ENCODE peak calls at places on chromosomes 2 and 18, in nine cellular contexts. O is gastrocnemius medialis, M is stomach, Z is A549, H is K562, V is heart left ventricle, Y is tibial nerve, T is ovary, X is Peyer's patch. L is an unnamed sample.

GRCh38 chr2:201733544-201733943 is 35.1 kb upstream of the MPP4 start:
- DNase-seq in O (no peak), M (no peak), Z (no peak), H (no peak), V (no peak), Y (no peak), T (no peak), X (no peak), L (no peak)

GRCh38 chr2:239704737-239705136 is 303.9 kb upstream of the HDAC4 start:
- DNase-seq in O (no peak), M (no peak), Z (no peak), H (no peak), V (no peak), Y (no peak), T (no peak), X (no peak), L (no peak)

GRCh38 chr2:203636896-203637818 is 69.3 kb upstream of the CD28 start:
- DNase-seq in O (peak; percentile 58), M (no peak), Z (no peak), H (no peak), V (no peak), Y (no peak), T (no peak), X (no peak), L (no peak)

GRCh38 chr2:202311823-202312388 is 46.3 kb downstream of the NOP58 start:
- DNase-seq in O (no peak), M (no peak), Z (no peak), H (no peak), V (no peak), Y (no peak), T (no peak), X (no peak), L (no peak)

GRCh38 chr18:2368102-2368501 is 203.2 kb downstream of the METTL4 start:
- DNase-seq in O (no peak), M (no peak), Z (no peak), H (no peak), V (no peak), Y (no peak), T (no peak), X (no peak), L (no peak)

GRCh38 chr2:37085731-37086147 is 1.4 kb downstream of the GPATCH11 start:
- DNase-seq in O (no peak), M (no peak), Z (no peak), H (no peak), V (no peak), Y (no peak), T (no peak), X (no peak), L (no peak)

GRCh38 chr2:238497610-238498005 is 70.9 kb downstream of the ASB1 start:
- DNase-seq in O (no peak), M (no peak), Z (no peak), H (no peak), V (no peak), Y (no peak), T (no peak), X (no peak), L (no peak)

GRCh38 chr2:181393472-181393871 is 63.7 kb upstream of the ITGA4 start:
- DNase-seq in O (no peak), M (no peak), Z (peak; percentile 7), H (no peak), V (no peak), Y (no peak), T (no peak), X (no peak), L (no peak)

GRCh38 chr18:76374330-76375281 is 120.4 kb downstream of the ZNF516 start:
- DNase-seq in O (no peak), M (no peak), Z (no peak), H (no peak), V (no peak), Y (no peak), T (no peak), X (no peak), L (peak; percentile 3)

GRCh38 chr2:7430869-7431641 is 513.8 kb downstream of the RNF144A start:
- DNase-seq in O (peak; percentile 11), M (peak; percentile 36), Z (no peak), H (no peak), V (peak; percentile 55), Y (no peak), T (no peak), X (no peak), L (no peak)

GRCh38 chr2:54471221-54471711 is 15.1 kb downstream of the SPTBN1 start:
- DNase-seq in O (no peak), M (no peak), Z (peak; percentile 38), H (no peak), V (peak; percentile 72), Y (no peak), T (peak; percentile 52), X (no peak), L (no peak)

GRCh38 chr2:213627054-213627710 is 342.9 kb downstream of the SPAG16 start:
- DNase-seq in O (no peak), M (no peak), Z (no peak), H (no peak), V (no peak), Y (no peak), T (no peak), X (no peak), L (no peak)

GRCh38 chr2:42844366-42844765 is 52.0 kb upstream of the HAAO start:
- DNase-seq in O (no peak), M (no peak), Z (no peak), H (no peak), V (no peak), Y (peak; percentile 9), T (no peak), X (no peak), L (no peak)

DNA sequence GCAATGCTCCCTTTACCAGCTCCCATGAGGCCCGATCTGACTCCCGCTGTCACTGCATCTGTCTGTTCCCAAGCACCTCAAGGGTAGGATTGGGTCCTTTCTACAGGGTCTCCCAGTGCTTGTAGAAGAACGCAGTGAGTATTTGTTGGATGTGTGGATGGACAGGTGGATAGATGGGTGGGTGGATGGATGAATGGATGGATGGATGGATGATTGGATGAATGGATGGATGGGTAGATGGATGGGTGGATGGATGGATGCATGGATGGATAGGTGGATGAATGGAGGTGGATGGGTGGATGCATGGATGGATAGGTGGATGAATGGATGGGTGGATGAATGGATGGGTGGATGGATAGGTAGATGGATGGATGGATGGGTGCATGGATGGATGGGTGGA is 91.6 kb downstream of the HS1BP3 start:
- DNase-seq in O (no peak), M (no peak), Z (no peak), H (no peak), V (no peak), Y (no peak), T (no peak), X (no peak), L (no peak)
- H3K4me1 ChIP-seq in O (no peaks in the 10 kb centered on the region), M (no peaks in the 10 kb centered on the region), Z (no peaks in the 10 kb centered on the region), H (peaks cover 19% of the 10 kb centered on the region), V (no peaks in the 10 kb centered on the region), Y (no peaks in the 10 kb centered on the region), T (no peaks in the 10 kb centered on the region), X (no peaks in the 10 kb centered on the region), L (no peaks in the 10 kb centered on the region)

DNA sequence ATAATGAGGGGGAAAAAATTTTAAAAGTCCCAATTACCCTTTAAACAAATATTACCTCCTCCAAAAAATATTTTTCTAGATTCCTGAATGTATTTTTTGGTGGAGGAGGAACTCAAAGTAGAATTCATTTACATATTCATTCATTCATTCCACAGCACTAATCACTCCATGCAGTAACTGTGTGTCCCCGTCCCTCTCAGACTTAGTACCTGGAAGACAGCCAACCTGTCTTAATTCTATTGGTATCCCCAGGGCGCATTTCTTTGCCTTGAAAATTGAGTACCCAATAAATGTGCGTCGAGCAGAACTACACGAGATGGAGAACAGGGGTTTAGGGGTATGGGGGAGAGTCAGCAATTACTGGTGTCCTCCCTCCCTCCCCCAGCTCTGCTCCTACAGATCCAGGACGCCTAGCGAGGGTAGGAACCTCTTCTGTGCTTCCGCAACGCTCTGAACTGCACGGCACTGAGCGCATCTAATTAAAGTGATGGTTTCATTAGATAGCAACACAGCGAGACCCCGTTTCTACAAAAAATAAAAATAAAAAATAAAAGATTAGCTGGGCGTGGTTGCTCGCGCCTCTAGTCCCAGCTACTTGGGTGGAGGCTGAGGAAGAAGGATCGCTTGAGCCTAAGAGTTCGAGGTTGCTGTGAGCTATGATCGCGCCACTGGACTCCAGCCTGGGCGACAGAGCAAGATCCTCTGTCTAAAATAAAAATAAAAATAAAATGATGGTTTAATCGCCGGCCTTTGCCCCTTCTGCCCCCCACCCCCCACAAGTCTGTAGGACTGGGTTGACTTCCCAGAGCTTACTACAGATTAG is 668 bp upstream of the FKBP1B start:
- DNase-seq in O (no peak), M (no peak), Z (no peak), H (no peak), V (no peak), Y (no peak), T (no peak), X (no peak), L (no peak)
- H3K4me3 ChIP-seq in O (peak overlapping the region; percentile 69), M (peak overlapping the region; percentile 95), Z (peak overlapping the region; percentile 76), H (peak overlapping the region; percentile 47), V (peak overlapping the region; percentile 56), Y (peak overlapping the region; percentile 90), T (peak overlapping the region; percentile 76), X (peak overlapping the region; percentile 66), L (peak overlapping the region; percentile 57)

GRCh38 chr2:157463002-157463401 is 19.1 kb upstream of the CYTIP start:
- DNase-seq in O (no peak), M (no peak), Z (no peak), H (no peak), V (no peak), Y (no peak), T (no peak), X (no peak), L (no peak)

GRCh38 chr2:157466764-157467163 is 22.9 kb upstream of the CYTIP start:
- DNase-seq in O (no peak), M (no peak), Z (no peak), H (no peak), V (no peak), Y (no peak), T (no peak), X (no peak), L (no peak)

GRCh38 chr2:157468931-157469708 is 25.2 kb upstream of the CYTIP start:
- DNase-seq in O (no peak), M (no peak), Z (no peak), H (no peak), V (no peak), Y (no peak), T (no peak), X (no peak), L (no peak)

GRCh38 chr2:157460897-157461296 is 17.0 kb upstream of the CYTIP start:
- DNase-seq in O (no peak), M (no peak), Z (no peak), H (no peak), V (no peak), Y (no peak), T (no peak), X (no peak), L (no peak)

DNA sequence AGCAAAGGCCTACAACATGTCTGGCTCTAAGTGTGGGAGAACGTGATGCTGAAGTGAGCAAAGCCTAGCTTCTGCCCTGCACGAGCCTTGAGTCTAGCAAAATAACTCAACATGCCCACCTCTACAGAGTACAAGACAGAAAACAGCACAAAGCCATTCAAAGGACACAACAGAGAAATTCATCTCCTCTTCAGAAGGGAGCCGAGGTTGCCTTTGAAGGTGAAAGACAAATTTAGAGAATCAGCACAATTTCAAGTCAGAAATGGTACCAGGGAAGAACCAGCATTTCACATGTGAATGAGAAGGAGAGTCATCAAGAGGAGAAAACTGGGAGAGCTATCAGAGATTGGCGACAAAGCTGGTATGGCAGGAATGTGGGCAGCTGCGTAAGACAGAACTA is 21.7 kb upstream of the CYTIP start:
- DNase-seq in O (no peak), M (no peak), Z (no peak), H (no peak), V (no peak), Y (no peak), T (no peak), X (no peak), L (no peak)
- TF ChIP-seq POLR2A in O (no peak), M (no peak), Z (no peak), H (no peak), V (no peak), Y (no peak), T (no peak), X (no peak), L (no peak)

GRCh38 chr2:19868224-19868623 is 33.6 kb downstream of the TTC32 start:
- DNase-seq in O (no peak), M (no peak), Z (no peak), H (no peak), V (no peak), Y (no peak), T (no peak), X (no peak), L (no peak)
- H3K4me1 ChIP-seq in O (peaks cover 4% of the 10 kb centered on the region), M (peaks cover 22% of the 10 kb centered on the region), Z (peaks cover 6% of the 10 kb centered on the region), H (peaks cover 4% of the 10 kb centered on the region), V (no peaks in the 10 kb centered on the region), Y (no peaks in the 10 kb centered on the region), T (peaks cover 2% of the 10 kb centered on the region), X (peaks cover 3% of the 10 kb centered on the region), L (no peaks in the 10 kb centered on the region)

L was measured in uterus.